ENCODE peak calls at places on chromosome 22, in seven cellular contexts. One of them, this sample, is unnamed.

GRCh38 chr22:48927591-48927990 is 900.1 kb downstream of the BRD1 start:
- DNase-seq in kidney epithelial cell: no peak
- DNase-seq in thoracic aorta: no peak
- DNase-seq in fibroblast of pulmonary artery: no peak
- DNase-seq in pancreas: no peak
- DNase-seq in osteocyte: peak
- DNase-seq in fibroblast of the aortic adventitia: no peak
- DNase-seq in this sample: no peak

GRCh38 chr22:35838849-35839646 is 121.4 kb downstream of the APOL5 start:
- DNase-seq in kidney epithelial cell: no peak
- DNase-seq in thoracic aorta: no peak
- DNase-seq in fibroblast of pulmonary artery: peak
- DNase-seq in pancreas: no peak
- DNase-seq in osteocyte: no peak
- DNase-seq in fibroblast of the aortic adventitia: peak
- DNase-seq in this sample: peak

GRCh38 chr22:23704829-23705228 is 14.0 kb downstream of the RGL4 start:
- DNase-seq in kidney epithelial cell: no peak
- DNase-seq in thoracic aorta: no peak
- DNase-seq in fibroblast of pulmonary artery: no peak
- DNase-seq in pancreas: no peak
- DNase-seq in osteocyte: no peak
- DNase-seq in fibroblast of the aortic adventitia: no peak
- DNase-seq in this sample: no peak

GRCh38 chr22:45996241-45997076 is 19.5 kb upstream of the WNT7B start:
- DNase-seq in kidney epithelial cell: peak
- DNase-seq in thoracic aorta: no peak
- DNase-seq in fibroblast of pulmonary artery: peak
- DNase-seq in pancreas: no peak
- DNase-seq in osteocyte: no peak
- DNase-seq in fibroblast of the aortic adventitia: peak
- DNase-seq in this sample: peak

GRCh38 chr22:38871360-38872171 is 450 bp downstream of the CBX6 start:
- DNase-seq in kidney epithelial cell: no peak
- DNase-seq in thoracic aorta: no peak
- DNase-seq in fibroblast of pulmonary artery: no peak
- DNase-seq in pancreas: peak
- DNase-seq in osteocyte: peak
- DNase-seq in fibroblast of the aortic adventitia: no peak
- DNase-seq in this sample: no peak

GRCh38 chr22:22936190-22936914 is 48.7 kb downstream of the IGLL5 start:
- DNase-seq in kidney epithelial cell: no peak
- DNase-seq in thoracic aorta: no peak
- DNase-seq in fibroblast of pulmonary artery: no peak
- DNase-seq in pancreas: no peak
- DNase-seq in osteocyte: no peak
- DNase-seq in fibroblast of the aortic adventitia: no peak
- DNase-seq in this sample: peak

GRCh38 chr22:29022101-29022817 is 39.4 kb downstream of the C22orf31 start:
- DNase-seq in kidney epithelial cell: peak
- DNase-seq in thoracic aorta: no peak
- DNase-seq in fibroblast of pulmonary artery: no peak
- DNase-seq in pancreas: no peak
- DNase-seq in osteocyte: no peak
- DNase-seq in fibroblast of the aortic adventitia: no peak
- DNase-seq in this sample: no peak

GRCh38 chr22:49023879-49024774 is 803.5 kb downstream of the BRD1 start:
- DNase-seq in kidney epithelial cell: no peak
- DNase-seq in thoracic aorta: no peak
- DNase-seq in fibroblast of pulmonary artery: no peak
- DNase-seq in pancreas: no peak
- DNase-seq in osteocyte: no peak
- DNase-seq in fibroblast of the aortic adventitia: no peak
- DNase-seq in this sample: no peak

GRCh38 chr22:36486619-36487384 is 5.4 kb upstream of the TXN2 start:
- DNase-seq in kidney epithelial cell: no peak
- DNase-seq in thoracic aorta: no peak
- DNase-seq in fibroblast of pulmonary artery: peak
- DNase-seq in pancreas: peak
- DNase-seq in osteocyte: no peak
- DNase-seq in fibroblast of the aortic adventitia: peak
- DNase-seq in this sample: no peak

GRCh38 chr22:47337161-47337621 is 574.7 kb downstream of the TBC1D22A start:
- DNase-seq in kidney epithelial cell: peak
- DNase-seq in thoracic aorta: no peak
- DNase-seq in fibroblast of pulmonary artery: peak
- DNase-seq in pancreas: peak
- DNase-seq in osteocyte: no peak
- DNase-seq in fibroblast of the aortic adventitia: peak
- DNase-seq in this sample: no peak

GRCh38 chr22:35023692-35024363 is 42.1 kb upstream of the ISX start:
- DNase-seq in kidney epithelial cell: no peak
- DNase-seq in thoracic aorta: no peak
- DNase-seq in fibroblast of pulmonary artery: peak
- DNase-seq in pancreas: peak
- DNase-seq in osteocyte: peak
- DNase-seq in fibroblast of the aortic adventitia: peak
- DNase-seq in this sample: peak

GRCh38 chr22:39725351-39726035 is 154.9 kb downstream of the CACNA1I start:
- DNase-seq in kidney epithelial cell: no peak
- DNase-seq in thoracic aorta: no peak
- DNase-seq in fibroblast of pulmonary artery: no peak
- DNase-seq in pancreas: no peak
- DNase-seq in osteocyte: peak
- DNase-seq in fibroblast of the aortic adventitia: no peak
- DNase-seq in this sample: no peak

GRCh38 chr22:39292002-39292401 is 27.4 kb downstream of the RPL3 start:
- DNase-seq in kidney epithelial cell: no peak
- DNase-seq in thoracic aorta: no peak
- DNase-seq in fibroblast of pulmonary artery: no peak
- DNase-seq in pancreas: peak
- DNase-seq in osteocyte: peak
- DNase-seq in fibroblast of the aortic adventitia: no peak
- DNase-seq in this sample: no peak

GRCh38 chr22:38700789-38701628 is at the start of gene JOSD1:
- DNase-seq in kidney epithelial cell: peak
- DNase-seq in thoracic aorta: peak
- DNase-seq in fibroblast of pulmonary artery: peak
- DNase-seq in pancreas: peak
- DNase-seq in osteocyte: peak
- DNase-seq in fibroblast of the aortic adventitia: peak
- DNase-seq in this sample: peak

GRCh38 chr22:33247758-33248157 is 189.6 kb upstream of the SYN3 start:
- DNase-seq in kidney epithelial cell: no peak
- DNase-seq in thoracic aorta: no peak
- DNase-seq in fibroblast of pulmonary artery: peak
- DNase-seq in pancreas: no peak
- DNase-seq in osteocyte: no peak
- DNase-seq in fibroblast of the aortic adventitia: peak
- DNase-seq in this sample: no peak

GRCh38 chr22:29842740-29843139 is 4.7 kb upstream of the ASCC2 start:
- DNase-seq in kidney epithelial cell: peak
- DNase-seq in thoracic aorta: no peak
- DNase-seq in fibroblast of pulmonary artery: peak
- DNase-seq in pancreas: no peak
- DNase-seq in osteocyte: no peak
- DNase-seq in fibroblast of the aortic adventitia: peak
- DNase-seq in this sample: no peak

GRCh38 chr22:45499746-45500145 is 2.9 kb upstream of the FBLN1 start:
- DNase-seq in kidney epithelial cell: no peak
- DNase-seq in thoracic aorta: no peak
- DNase-seq in fibroblast of pulmonary artery: no peak
- DNase-seq in pancreas: no peak
- DNase-seq in osteocyte: no peak
- DNase-seq in fibroblast of the aortic adventitia: peak
- DNase-seq in this sample: no peak

GRCh38 chr22:48071828-48072227 is 1309.4 kb downstream of the TBC1D22A start:
- DNase-seq in kidney epithelial cell: no peak
- DNase-seq in thoracic aorta: no peak
- DNase-seq in fibroblast of pulmonary artery: no peak
- DNase-seq in pancreas: no peak
- DNase-seq in osteocyte: no peak
- DNase-seq in fibroblast of the aortic adventitia: no peak
- DNase-seq in this sample: no peak

GRCh38 chr22:37455896-37456295 is 28.6 kb upstream of the ELFN2 start:
- DNase-seq in kidney epithelial cell: no peak
- DNase-seq in thoracic aorta: no peak
- DNase-seq in fibroblast of pulmonary artery: peak
- DNase-seq in pancreas: no peak
- DNase-seq in osteocyte: no peak
- DNase-seq in fibroblast of the aortic adventitia: peak
- DNase-seq in this sample: no peak

GRCh38 chr22:48418831-48419230 is 1408.8 kb downstream of the BRD1 start:
- DNase-seq in kidney epithelial cell: no peak
- DNase-seq in thoracic aorta: no peak
- DNase-seq in fibroblast of pulmonary artery: no peak
- DNase-seq in pancreas: no peak
- DNase-seq in osteocyte: no peak
- DNase-seq in fibroblast of the aortic adventitia: no peak
- DNase-seq in this sample: peak

GRCh38 chr22:35217541-35217940 is 39.8 kb upstream of the HMGXB4 start:
- DNase-seq in kidney epithelial cell: no peak
- DNase-seq in thoracic aorta: no peak
- DNase-seq in fibroblast of pulmonary artery: no peak
- DNase-seq in pancreas: no peak
- DNase-seq in osteocyte: no peak
- DNase-seq in fibroblast of the aortic adventitia: no peak
- DNase-seq in this sample: no peak

GRCh38 chr22:50251472-50252054 is 498 bp upstream of the HDAC10 start:
- DNase-seq in kidney epithelial cell: no peak
- DNase-seq in thoracic aorta: no peak
- DNase-seq in fibroblast of pulmonary artery: no peak
- DNase-seq in pancreas: no peak
- DNase-seq in osteocyte: no peak
- DNase-seq in fibroblast of the aortic adventitia: no peak
- DNase-seq in this sample: no peak
- TF ChIP-seq CTCF in kidney epithelial cell: no peak
- TF ChIP-seq CTCF in thoracic aorta: no peak
- TF ChIP-seq CTCF in fibroblast of pulmonary artery: no peak
- TF ChIP-seq CTCF in pancreas: no peak
- TF ChIP-seq CTCF in osteocyte: no peak
- TF ChIP-seq CTCF in fibroblast of the aortic adventitia: peak
- TF ChIP-seq CTCF in this sample: no peak

DNA sequence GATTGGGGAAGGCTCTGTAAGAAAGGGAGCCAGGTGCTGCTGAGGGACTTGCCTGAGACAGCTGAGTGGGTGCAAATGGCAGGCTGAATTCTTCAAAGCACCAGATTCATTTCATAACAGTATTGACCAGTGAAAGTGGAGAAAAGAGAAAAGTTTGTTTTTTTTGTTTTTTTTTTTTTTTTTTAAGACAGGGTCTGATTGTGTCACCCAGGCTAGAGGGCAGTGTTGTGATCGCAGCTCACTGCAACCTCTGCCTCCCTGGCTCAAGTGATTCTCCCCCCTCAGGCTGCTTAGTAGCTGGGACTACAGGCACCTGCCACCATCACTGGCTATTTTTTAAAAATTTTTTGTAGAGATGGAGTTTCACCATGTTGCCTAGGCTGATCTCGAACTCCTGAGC is 494.0 kb downstream of the MIAT start:
- DNase-seq in kidney epithelial cell: no peak
- DNase-seq in thoracic aorta: no peak
- DNase-seq in fibroblast of pulmonary artery: no peak
- DNase-seq in pancreas: no peak
- DNase-seq in osteocyte: no peak
- DNase-seq in fibroblast of the aortic adventitia: no peak
- DNase-seq in this sample: no peak
- TF ChIP-seq CTCF in kidney epithelial cell: no peak
- TF ChIP-seq CTCF in thoracic aorta: no peak
- TF ChIP-seq CTCF in fibroblast of pulmonary artery: no peak
- TF ChIP-seq CTCF in pancreas: no peak
- TF ChIP-seq CTCF in osteocyte: no peak
- TF ChIP-seq CTCF in fibroblast of the aortic adventitia: no peak
- TF ChIP-seq CTCF in this sample: no peak

DNA sequence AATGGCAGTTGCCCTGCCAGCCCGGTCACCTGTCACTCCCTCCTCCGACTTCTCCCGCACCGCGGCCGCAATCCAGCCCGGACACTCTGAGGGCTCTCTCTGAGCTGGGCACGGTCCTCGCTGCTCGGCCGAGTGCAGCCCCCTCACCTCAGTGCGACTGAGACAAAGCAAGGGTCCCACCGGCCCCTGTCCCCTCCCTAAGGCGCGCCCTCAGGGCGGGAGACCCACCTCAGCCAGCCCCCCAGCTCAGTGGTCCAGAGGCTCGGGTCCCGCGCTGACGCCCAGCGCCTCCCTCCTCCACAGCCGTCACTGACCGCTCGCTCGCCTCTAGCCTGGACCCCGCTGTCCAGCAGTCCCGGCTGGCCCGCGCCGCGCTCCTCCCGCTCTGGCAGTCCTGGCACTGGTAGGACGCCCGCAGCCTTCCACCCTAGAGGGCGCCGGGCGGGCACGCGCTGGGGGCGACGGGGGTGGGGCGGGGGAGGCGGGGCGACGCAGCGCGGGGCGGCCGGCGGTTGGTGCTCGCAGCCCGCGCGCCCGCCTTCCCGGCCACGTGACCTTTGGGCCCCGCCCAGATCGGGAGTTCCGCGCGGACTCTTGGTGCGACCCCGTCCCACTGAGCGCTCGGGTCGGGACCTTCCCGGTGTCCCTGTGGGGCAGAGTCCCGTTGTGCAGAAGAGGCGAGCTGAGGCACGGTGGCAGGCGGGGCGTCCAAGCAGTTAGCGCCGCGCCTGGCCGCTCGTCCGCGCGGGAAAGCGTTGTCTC is 7.9 kb upstream of the L3MBTL2 start:
- DNase-seq in kidney epithelial cell: no peak
- DNase-seq in thoracic aorta: peak
- DNase-seq in fibroblast of pulmonary artery: peak
- DNase-seq in pancreas: peak
- DNase-seq in osteocyte: peak
- DNase-seq in fibroblast of the aortic adventitia: peak
- DNase-seq in this sample: peak
- TF ChIP-seq CTCF in kidney epithelial cell: no peak
- TF ChIP-seq CTCF in thoracic aorta: peak
- TF ChIP-seq CTCF in fibroblast of pulmonary artery: no peak
- TF ChIP-seq CTCF in pancreas: no peak
- TF ChIP-seq CTCF in osteocyte: no peak
- TF ChIP-seq CTCF in fibroblast of the aortic adventitia: peak
- TF ChIP-seq CTCF in this sample: no peak

DNA sequence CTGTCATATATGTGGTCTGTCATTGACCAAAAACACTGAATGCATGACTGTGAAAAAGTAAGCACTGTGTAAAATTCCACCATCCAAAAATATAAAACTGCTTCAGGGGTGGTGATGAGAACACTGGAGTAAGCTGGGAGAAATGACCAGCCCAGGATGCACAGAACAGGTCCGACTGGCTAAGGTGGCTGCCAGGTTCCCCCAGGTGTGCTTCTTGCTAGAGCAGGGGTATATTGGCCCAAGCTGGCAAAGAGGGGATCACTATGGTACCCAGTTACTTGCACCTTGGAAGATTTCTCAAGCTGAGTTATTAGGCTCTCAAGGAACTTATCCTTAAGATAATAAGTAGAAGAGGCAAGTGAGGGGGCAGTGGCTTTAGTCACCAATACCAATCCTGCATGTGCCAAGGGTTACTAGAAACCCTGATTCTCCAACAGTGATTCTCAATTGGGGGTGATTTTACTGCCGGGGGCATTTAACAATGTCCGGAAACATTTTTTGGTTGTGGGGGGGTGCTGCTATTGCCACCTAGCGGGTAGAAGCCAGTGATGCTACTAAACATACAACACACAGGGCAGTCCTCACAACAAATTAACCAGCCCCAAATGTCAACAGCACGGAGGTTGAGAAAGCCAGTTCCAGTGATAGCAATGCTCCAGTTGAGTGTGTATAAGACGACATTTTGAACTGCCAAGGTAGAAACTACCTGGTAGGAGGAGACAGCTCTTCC is 15.7 kb downstream of the SNU13 start:
- DNase-seq in kidney epithelial cell: no peak
- DNase-seq in thoracic aorta: no peak
- DNase-seq in fibroblast of pulmonary artery: no peak
- DNase-seq in pancreas: no peak
- DNase-seq in osteocyte: no peak
- DNase-seq in fibroblast of the aortic adventitia: no peak
- DNase-seq in this sample: no peak
- TF ChIP-seq CTCF in kidney epithelial cell: peak
- TF ChIP-seq CTCF in thoracic aorta: no peak
- TF ChIP-seq CTCF in fibroblast of pulmonary artery: peak
- TF ChIP-seq CTCF in pancreas: no peak
- TF ChIP-seq CTCF in osteocyte: peak
- TF ChIP-seq CTCF in fibroblast of the aortic adventitia: peak
- TF ChIP-seq CTCF in this sample: no peak